ENCODE peak calls at places on chromosomes 13 and 19, in seven cellular contexts. Q is H1, N is HepG2, W is K562, I is HCT116, C is SK-N-SH, Z is GM12878. B is an unnamed sample.
A peak's percentile ranks its signal among the peaks of the same experiment; 100 is the strongest.

GRCh38 chr13:39527301-39527700 is 75.7 kb downstream of the LHFPL6 start:
- DNase-seq in Q (no peak), N (no peak), W (no peak), I (no peak), C (no peak), Z (no peak), B (no peak)

GRCh38 chr19:10662384-10663251 is 8.5 kb downstream of the ILF3 start:
- DNase-seq in Q (no peak), N (no peak), W (no peak), I (no peak), C (no peak), Z (no peak), B (no peak)

GRCh38 chr13:50810468-50810867 is 33.0 kb downstream of the DLEU7 start:
- DNase-seq in Q (no peak), N (no peak), W (no peak), I (no peak), C (no peak), Z (no peak), B (no peak)

GRCh38 chr13:44243198-44243852 is 130.3 kb upstream of the SERP2 start:
- DNase-seq in Q (peak; percentile 64), N (peak; percentile 54), W (peak; percentile 64), I (peak; percentile 92), C (peak; percentile 28), Z (no peak), B (no peak)

GRCh38 chr13:48873598-48873997 is 102.1 kb upstream of the FNDC3A start:
- DNase-seq in Q (no peak), N (no peak), W (no peak), I (no peak), C (no peak), Z (no peak), B (no peak)

GRCh38 chr19:2478756-2479555 is 3.0 kb downstream of the GADD45B start:
- DNase-seq in Q (peak; percentile 84), N (no peak), W (no peak), I (no peak), C (no peak), Z (no peak), B (no peak)

GRCh38 chr13:20534038-20534608 is 8.5 kb upstream of the CRYL1 start:
- DNase-seq in Q (no peak), N (peak; percentile 73), W (no peak), I (no peak), C (no peak), Z (no peak), B (no peak)

GRCh38 chr19:5743640-5744039 is 23.2 kb downstream of the CATSPERD start:
- DNase-seq in Q (no peak), N (no peak), W (no peak), I (no peak), C (no peak), Z (no peak), B (no peak)

GRCh38 chr19:34134190-34135032 is 37.9 kb upstream of the LSM14A start:
- DNase-seq in Q (peak; percentile 96), N (peak; percentile 70), W (peak; percentile 98), I (peak; percentile 66), C (peak; percentile 100), Z (peak; percentile 56), B (peak; percentile 47)

GRCh38 chr19:5296457-5297271 is 43.9 kb downstream of the PTPRS start:
- DNase-seq in Q (no peak), N (no peak), W (no peak), I (no peak), C (no peak), Z (no peak), B (no peak)

GRCh38 chr19:584240-585001 is 5.3 kb upstream of the HCN2 start:
- DNase-seq in Q (peak; percentile 94), N (no peak), W (peak; percentile 70), I (no peak), C (peak; percentile 95), Z (no peak), B (no peak)

GRCh38 chr19:16326401-16327130 is 1.9 kb downstream of the KLF2 start:
- DNase-seq in Q (peak; percentile 81), N (no peak), W (no peak), I (no peak), C (no peak), Z (no peak), B (no peak)

GRCh38 chr13:37747071-37747612 is 122.4 kb downstream of the TRPC4 start:
- DNase-seq in Q (no peak), N (no peak), W (no peak), I (no peak), C (no peak), Z (no peak), B (no peak)

GRCh38 chr19:55620951-55621672 is 3.3 kb downstream of the ZNF784 start:
- DNase-seq in Q (no peak), N (no peak), W (no peak), I (no peak), C (no peak), Z (no peak), B (no peak)

GRCh38 chr13:23578411-23579071 is 8.3 kb downstream of the TNFRSF19 start:
- DNase-seq in Q (peak; percentile 82), N (peak; percentile 63), W (peak; percentile 46), I (no peak), C (peak; percentile 76), Z (no peak), B (no peak)

GRCh38 chr13:85543144-85543543 is 256.1 kb downstream of the SLITRK6 start:
- DNase-seq in Q (no peak), N (no peak), W (no peak), I (no peak), C (no peak), Z (no peak), B (no peak)

GRCh38 chr19:3480383-3481091 is at the start of gene SMIM24:
- DNase-seq in Q (peak; percentile 53), N (peak; percentile 73), W (peak; percentile 51), I (no peak), C (no peak), Z (no peak), B (no peak)

GRCh38 chr13:114200673-114201005 is 21.6 kb downstream of the CFAP97D2 start:
- DNase-seq in Q (no peak), N (no peak), W (no peak), I (no peak), C (no peak), Z (no peak), B (no peak)

GRCh38 chr13:113869263-113869662 is 5.4 kb upstream of the GAS6 start:
- DNase-seq in Q (no peak), N (no peak), W (no peak), I (no peak), C (no peak), Z (no peak), B (no peak)

GRCh38 chr19:18868380-18869230 is 27.4 kb downstream of the CERS1 start:
- DNase-seq in Q (no peak), N (no peak), W (no peak), I (no peak), C (no peak), Z (no peak), B (no peak)

GRCh38 chr19:48768989-48769713 is 13.8 kb downstream of the FGF21 start:
- DNase-seq in Q (no peak), N (peak; percentile 72), W (no peak), I (no peak), C (no peak), Z (no peak), B (no peak)

GRCh38 chr19:6126335-6126974 is 9.0 kb upstream of the ACSBG2 start:
- DNase-seq in Q (no peak), N (peak; percentile 67), W (peak; percentile 70), I (peak; percentile 91), C (peak; percentile 55), Z (peak; percentile 71), B (peak; percentile 46)

GRCh38 chr19:15640294-15640903 is at the start of gene CYP4F3:
- DNase-seq in Q (no peak), N (peak; percentile 81), W (peak; percentile 83), I (peak; percentile 80), C (peak; percentile 24), Z (no peak), B (no peak)

GRCh38 chr19:7894612-7895309 is 6.5 kb downstream of the LRRC8E start:
- DNase-seq in Q (no peak), N (no peak), W (no peak), I (no peak), C (no peak), Z (no peak), B (no peak)

GRCh38 chr13:100848304-100848703 is 173.7 kb upstream of the TMTC4 start:
- DNase-seq in Q (peak; percentile 58), N (no peak), W (no peak), I (no peak), C (no peak), Z (no peak), B (no peak)

GRCh38 chr19:51098366-51099069 is 9.7 kb downstream of the CTU1 start:
- DNase-seq in Q (no peak), N (no peak), W (no peak), I (no peak), C (no peak), Z (no peak), B (no peak)

GRCh38 chr13:78298657-78299056 is 304.7 kb downstream of the POU4F1 start:
- DNase-seq in Q (no peak), N (no peak), W (no peak), I (no peak), C (no peak), Z (no peak), B (no peak)

GRCh38 chr19:47190167-47190727 is 40.8 kb downstream of the BBC3 start:
- DNase-seq in Q (no peak), N (peak; percentile 96), W (peak; percentile 26), I (peak; percentile 93), C (peak; percentile 46), Z (no peak), B (no peak)

DNA sequence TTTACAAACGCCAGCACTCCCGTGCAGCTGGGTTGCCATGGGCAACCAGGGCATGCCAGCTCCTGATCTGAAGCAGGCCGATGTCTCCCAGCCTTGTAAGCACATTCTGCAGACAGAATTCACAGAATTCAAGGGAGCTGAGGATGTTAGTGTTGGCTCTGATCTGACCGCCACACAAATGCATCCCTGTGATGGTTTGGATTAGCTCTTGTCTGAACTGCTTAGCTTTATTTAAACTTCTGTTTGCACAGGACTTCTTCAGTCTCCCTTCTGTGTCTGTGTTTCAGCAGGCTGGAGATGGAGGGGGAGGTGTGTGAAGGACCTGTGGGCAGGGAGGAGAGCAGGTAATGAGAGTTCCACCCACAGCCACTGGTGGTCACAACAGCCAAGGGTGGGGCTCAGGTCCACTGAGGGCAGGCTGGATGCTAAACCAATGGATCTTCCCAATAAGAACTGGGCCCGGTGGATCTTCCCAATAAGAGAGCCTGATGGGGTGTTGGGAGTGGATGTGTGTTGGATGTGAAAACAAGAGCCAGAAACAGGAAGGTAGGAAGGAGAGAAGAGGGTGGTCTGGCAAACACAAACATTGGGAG is 66.2 kb downstream of the TEX26 start:
- DNase-seq in Q (no peak), N (no peak), W (no peak), I (no peak), C (peak; percentile 77), Z (no peak), B (no peak)
- TF ChIP-seq SIN3A in Q (no peak), N (no peak), W (no peak), I (no peak), C (no peak), Z (no peak), B (no peak)

GRCh38 chr19:32901504-32902161 is 32.1 kb upstream of the SLC7A9 start:
- DNase-seq in Q (no peak), N (no peak), W (no peak), I (no peak), C (no peak), Z (no peak), B (no peak)
- TF ChIP-seq CTCF in Q (no peak), N (no peak), W (no peak), I (no peak), C (no peak), Z (no peak), B (no peak)

GRCh38 chr19:39502640-39503417 is 4.1 kb downstream of the DLL3 start:
- DNase-seq in Q (peak; percentile 93), N (peak; percentile 56), W (peak; percentile 90), I (peak; percentile 66), C (peak; percentile 91), Z (no peak), B (peak; percentile 93)
- TF ChIP-seq SIN3A in Q (no peak), N (no peak), W (no peak), I (no peak), C (no peak), Z (no peak), B (no peak)

GRCh38 chr19:12244370-12244769 is 50.3 kb downstream of the ZNF44 start:
- DNase-seq in Q (no peak), N (peak; percentile 21), W (no peak), I (no peak), C (no peak), Z (no peak), B (no peak)
- TF ChIP-seq CTCF in Q (peak; percentile 26), N (peak; percentile 61), W (no peak), I (no peak), C (no peak), Z (no peak), B (no peak)

B was measured in Panc1.